ENCODE peak calls at places on chromosomes 3 and 15, in seven cellular contexts. S, P, H, O, B, R and C are unnamed samples. For H3K4me1, the result is how much of the 10 kb centered on the place peaks cover.

GRCh38 chr3:189790658-189791057 is 159.5 kb downstream of the TP63 start:
- DNase-seq in R (no peak), H (no peak), P (no peak), B (no peak), S (no peak), O (no peak), C (no peak)

GRCh38 chr15:89531796-89532537 is 35.6 kb upstream of the RHCG start:
- DNase-seq in B (no peak), P (no peak), O (no peak), H (no peak), S (no peak), R (no peak), C (no peak)

GRCh38 chr3:129224984-129225393 is 24.4 kb upstream of the COPG1 start:
- DNase-seq in B (peak), S (peak), O (no peak), H (peak), P (no peak), R (peak), C (peak)

GRCh38 chr3:181176610-181177009 is 187.1 kb upstream of the DNAJC19 start:
- DNase-seq in O (peak), S (peak), H (peak), P (no peak), B (peak), R (peak), C (peak)

GRCh38 chr15:41980654-41981323 is 8.4 kb upstream of the EHD4 start:
- DNase-seq in S (no peak), R (peak), B (no peak), O (no peak), P (no peak), H (no peak), C (no peak)

GRCh38 chr3:192802957-192803899 is 75.9 kb upstream of the FGF12 start:
- DNase-seq in R (no peak), P (no peak), S (no peak), O (no peak), H (peak), B (no peak), C (no peak)

GRCh38 chr3:37922721-37923575 is 61.3 kb downstream of the CTDSPL start:
- DNase-seq in B (peak), O (no peak), S (no peak), P (no peak), H (peak), R (no peak), C (peak)

GRCh38 chr3:105616374-105616915 is 249.7 kb downstream of the ALCAM start:
- DNase-seq in O (no peak), P (no peak), H (no peak), S (no peak), R (no peak), B (no peak), C (no peak)

GRCh38 chr3:41608267-41608822 is 353.6 kb downstream of the ULK4 start:
- DNase-seq in R (no peak), H (no peak), P (no peak), B (no peak), S (no peak), O (no peak), C (no peak)

GRCh38 chr15:27686376-27686775 is 412.7 kb downstream of the OCA2 start:
- DNase-seq in O (no peak), H (peak), R (no peak), B (no peak), S (no peak), P (no peak), C (no peak)

GRCh38 chr3:107958151-107958550 is 132.7 kb downstream of the CD47 start:
- DNase-seq in H (no peak), S (no peak), R (no peak), O (no peak), B (no peak), P (no peak), C (no peak)

GRCh38 chr3:194494951-194495374 is 8.2 kb upstream of the ATP13A3 start:
- DNase-seq in B (no peak), S (no peak), P (no peak), O (no peak), H (no peak), R (peak), C (no peak)

GRCh38 chr3:16311960-16312451 is 47.0 kb downstream of the OXNAD1 start:
- DNase-seq in R (peak), H (no peak), O (no peak), P (peak), S (peak), B (peak), C (peak)
- H3K4me1 ChIP-seq in R (under half), H (under half), O (under half), P (half or more), S (under half), B (under half), C (under half)

GRCh38 chr3:187669675-187670504 is at the start of gene SST:
- DNase-seq in B (no peak), R (peak), O (no peak), H (peak), S (no peak), P (no peak), C (no peak)
- H3K4me3 ChIP-seq in B (no peak), R (no peak), O (no peak), H (no peak), S (no peak), P (no peak), C (no peak)

DNA sequence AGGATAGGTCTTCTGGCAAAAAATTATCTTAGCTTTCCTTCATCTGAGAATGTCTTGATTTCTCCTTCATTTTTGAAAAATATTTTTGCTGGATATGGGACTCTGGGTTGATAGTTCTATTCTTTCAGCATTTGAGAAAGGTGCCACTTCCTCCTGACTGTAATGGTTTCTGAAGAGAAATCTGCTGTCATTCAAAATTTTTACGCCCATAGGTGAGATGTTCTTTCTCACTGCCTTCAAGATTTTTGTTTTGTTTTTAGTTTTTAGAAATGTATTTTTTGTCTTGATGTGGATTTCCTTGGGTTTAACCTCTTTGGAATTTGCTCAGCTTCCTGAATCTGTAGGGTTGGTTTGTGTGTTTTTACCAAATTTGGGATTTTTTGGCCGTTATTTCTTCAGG is 37.1 kb upstream of the ATP2B2 start:
- DNase-seq in S (no peak), P (no peak), H (no peak), R (no peak), O (no peak), B (no peak), C (no peak)
- H3K4me1 ChIP-seq in S (under half), P (under half), H (under half), R (under half), O (under half), B (under half), C (under half)

GRCh38 chr3:58584690-58585004 is 7.5 kb upstream of the FAM107A start:
- DNase-seq in S (no peak), B (no peak), O (no peak), R (peak), H (no peak), P (no peak), C (no peak)
- H3K4me3 ChIP-seq in S (peak), B (peak), O (peak), R (no peak), H (peak), P (peak), C (peak)

DNA sequence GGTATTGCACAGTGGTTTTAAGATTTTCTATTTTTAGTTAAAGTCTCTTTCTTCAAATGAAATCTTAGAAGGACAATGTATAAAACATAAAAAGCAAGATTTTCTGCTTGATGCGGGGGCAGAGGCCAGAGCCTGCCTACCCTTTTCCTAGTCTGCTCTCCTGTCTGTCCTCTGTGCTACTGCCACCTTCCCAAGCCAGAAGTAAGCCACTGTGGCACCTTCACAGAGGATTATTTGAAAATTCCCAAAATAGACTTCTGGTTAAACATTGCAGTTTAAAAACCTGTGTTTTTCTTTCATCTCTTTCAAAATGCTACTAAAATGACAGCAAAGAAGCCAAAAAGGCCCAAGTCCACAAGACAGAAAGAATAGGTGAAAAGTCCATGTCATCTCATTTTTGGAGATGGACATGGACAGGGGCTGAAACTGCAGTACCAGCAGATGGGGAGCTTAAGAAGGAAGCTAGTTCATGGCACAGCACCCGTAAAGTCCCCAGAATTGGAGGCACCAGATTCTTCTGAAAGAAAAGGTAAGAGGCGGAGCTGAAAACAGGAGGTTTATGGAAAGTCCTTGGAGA is 37.0 kb downstream of the PAQR9 start:
- DNase-seq in B (no peak), H (no peak), R (no peak), P (no peak), S (no peak), O (no peak), C (no peak)
- H3K4me1 ChIP-seq in B (under half), H (under half), R (under half), P (under half), S (under half), O (under half), C (under half)

GRCh38 chr3:13135811-13136321 is 62.6 kb upstream of the IQSEC1 start:
- DNase-seq in R (no peak), B (no peak), H (no peak), O (no peak), S (no peak), P (no peak), C (no peak)

GRCh38 chr3:13135251-13135810 is 62.1 kb upstream of the IQSEC1 start:
- DNase-seq in P (no peak), R (peak), O (no peak), H (no peak), B (no peak), S (no peak), C (peak)

GRCh38 chr3:13133471-13133981 is 60.3 kb upstream of the IQSEC1 start:
- DNase-seq in H (no peak), R (no peak), B (no peak), S (no peak), P (no peak), O (no peak), C (peak)

GRCh38 chr3:13134166-13134878 is 61.1 kb upstream of the IQSEC1 start:
- DNase-seq in H (no peak), S (no peak), P (no peak), B (no peak), R (no peak), O (no peak), C (no peak)

GRCh38 chr3:13134879-13135206 is 61.6 kb upstream of the IQSEC1 start:
- DNase-seq in O (no peak), B (no peak), H (no peak), S (no peak), R (no peak), P (no peak), C (no peak)
- H3K4me3 ChIP-seq in O (no peak), B (no peak), H (no peak), S (no peak), R (no peak), P (no peak), C (no peak)

GRCh38 chr3:123086110-123086642 is 19.4 kb downstream of the PDIA5 start:
- DNase-seq in R (no peak), O (no peak), H (peak), B (no peak), S (no peak), P (no peak), C (no peak)

GRCh38 chr3:123083446-123084124 is 16.8 kb downstream of the PDIA5 start:
- DNase-seq in S (no peak), R (no peak), B (no peak), P (no peak), H (no peak), O (no peak), C (no peak)

GRCh38 chr3:123084192-123084591 is 17.4 kb downstream of the PDIA5 start:
- DNase-seq in H (no peak), S (no peak), B (peak), P (no peak), R (no peak), O (no peak), C (no peak)

GRCh38 chr3:123085293-123085949 is 18.6 kb downstream of the PDIA5 start:
- DNase-seq in O (no peak), P (no peak), B (no peak), S (no peak), H (no peak), R (no peak), C (no peak)

DNA sequence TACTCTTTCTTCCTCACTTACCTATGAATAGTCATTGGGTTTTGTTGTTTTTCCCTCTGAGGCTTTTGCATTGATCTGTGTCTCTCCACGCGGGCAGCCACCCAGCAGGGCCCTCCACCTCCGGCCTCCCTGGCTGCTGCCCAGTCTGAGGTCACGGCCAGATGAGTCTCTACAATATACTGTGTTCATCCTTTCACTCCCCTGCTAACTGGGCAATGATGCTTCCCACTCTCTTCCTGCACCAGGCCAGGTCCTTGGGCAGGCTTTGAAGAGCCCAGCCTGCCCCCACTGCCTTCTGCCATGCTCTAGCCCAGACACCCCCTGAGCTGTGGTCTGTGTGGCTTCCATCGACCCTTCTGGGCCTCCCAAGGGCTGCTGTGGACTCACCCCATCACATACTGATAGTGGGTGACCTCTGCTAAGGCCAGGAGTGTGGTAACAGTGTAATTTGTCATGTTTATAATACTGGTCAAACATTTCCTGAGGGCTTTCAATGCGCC is 18.0 kb downstream of the PDIA5 start:
- DNase-seq in S (no peak), O (no peak), B (no peak), H (peak), R (no peak), P (no peak), C (peak)
- H3K4me1 ChIP-seq in S (under half), O (half or more), B (half or more), H (under half), R (under half), P (under half), C (half or more)